ENCODE peak calls at places on chromosomes 12 and 14, in six cellular contexts. J is HCT116, G is K562, U is HepG2, S is H1, B is GM12878. V is an unnamed sample.

GRCh38 chr12:32107376-32108267 is 975 bp downstream of the BICD1 start:
- DNase-seq in G (peak; percentile 18), U (peak; percentile 11), J (peak; percentile 16), B (no peak), S (no peak), V (peak; percentile 49)

GRCh38 chr14:50021261-50021660 is 95.1 kb downstream of the VCPKMT start:
- DNase-seq in B (peak; percentile 32), S (no peak), J (no peak), U (no peak), G (no peak), V (no peak)

GRCh38 chr14:99757331-99758070 is 35.7 kb upstream of the EML1 start:
- DNase-seq in B (no peak), S (no peak), G (no peak), J (peak; percentile 66), U (no peak), V (no peak)

GRCh38 chr14:87617079-87617478 is 375.9 kb downstream of the GALC start:
- DNase-seq in B (no peak), U (no peak), G (no peak), S (no peak), J (no peak), V (no peak)

GRCh38 chr12:92543359-92543758 is 159.4 kb upstream of the PLEKHG7 start:
- DNase-seq in B (no peak), S (no peak), U (peak; percentile 8), J (no peak), G (no peak), V (no peak)

GRCh38 chr12:22355011-22355580 is 20.6 kb upstream of the ST8SIA1 start:
- DNase-seq in J (no peak), G (no peak), B (no peak), U (no peak), S (no peak), V (no peak)

GRCh38 chr12:93306636-93307035 is 71.1 kb upstream of the NUDT4 start:
- DNase-seq in J (no peak), U (no peak), S (no peak), G (no peak), B (no peak), V (no peak)

GRCh38 chr14:24428628-24429394 is 657 bp downstream of the CBLN3 start:
- DNase-seq in U (no peak), J (no peak), G (no peak), S (no peak), B (no peak), V (no peak)

GRCh38 chr12:16524378-16524777 is 81.6 kb downstream of the LMO3 start:
- DNase-seq in B (no peak), U (no peak), J (peak; percentile 8), S (no peak), G (no peak), V (no peak)

GRCh38 chr14:101134161-101134631 is 230.7 kb upstream of the RTL1 start:
- DNase-seq in J (no peak), U (no peak), G (no peak), S (no peak), B (no peak), V (no peak)

GRCh38 chr14:59482120-59482434 is 2.1 kb downstream of the L3HYPDH start:
- DNase-seq in B (no peak), S (no peak), J (no peak), G (no peak), U (no peak), V (no peak)

GRCh38 chr12:32302218-32302826 is 97.0 kb upstream of the FGD4 start:
- DNase-seq in G (peak; percentile 19), J (peak; percentile 45), U (peak; percentile 53), S (no peak), B (peak; percentile 63), V (peak; percentile 75)

GRCh38 chr14:39432619-39433451 is 602 bp upstream of the FBXO33 start:
- DNase-seq in G (peak; percentile 65), S (peak; percentile 83), B (peak; percentile 62), J (peak; percentile 89), U (peak; percentile 96), V (peak; percentile 36)

GRCh38 chr12:113220593-113221180 is 577 bp upstream of the TPCN1 start:
- DNase-seq in B (no peak), G (no peak), S (no peak), U (no peak), J (no peak), V (no peak)

GRCh38 chr12:117470804-117471203 is 109.4 kb upstream of the NOS1 start:
- DNase-seq in J (no peak), G (peak; percentile 54), S (peak; percentile 54), U (no peak), B (no peak), V (no peak)

GRCh38 chr12:93614917-93615596 is 42.6 kb downstream of the SOCS2 start:
- DNase-seq in B (no peak), G (no peak), U (no peak), J (no peak), S (no peak), V (no peak)

GRCh38 chr12:58296818-58297217 is 355.5 kb downstream of the ATP23 start:
- DNase-seq in U (no peak), S (no peak), J (no peak), G (no peak), B (no peak), V (no peak)

GRCh38 chr12:58301337-58302122 is 360.2 kb downstream of the ATP23 start:
- DNase-seq in S (no peak), G (no peak), B (no peak), J (no peak), U (no peak), V (no peak)

GRCh38 chr12:58298793-58299192 is 357.4 kb downstream of the ATP23 start:
- DNase-seq in S (no peak), J (no peak), G (no peak), U (no peak), B (no peak), V (no peak)

GRCh38 chr12:58302487-58303011 is 361.2 kb downstream of the ATP23 start:
- DNase-seq in J (no peak), U (no peak), G (no peak), S (no peak), B (no peak), V (no peak)

DNA sequence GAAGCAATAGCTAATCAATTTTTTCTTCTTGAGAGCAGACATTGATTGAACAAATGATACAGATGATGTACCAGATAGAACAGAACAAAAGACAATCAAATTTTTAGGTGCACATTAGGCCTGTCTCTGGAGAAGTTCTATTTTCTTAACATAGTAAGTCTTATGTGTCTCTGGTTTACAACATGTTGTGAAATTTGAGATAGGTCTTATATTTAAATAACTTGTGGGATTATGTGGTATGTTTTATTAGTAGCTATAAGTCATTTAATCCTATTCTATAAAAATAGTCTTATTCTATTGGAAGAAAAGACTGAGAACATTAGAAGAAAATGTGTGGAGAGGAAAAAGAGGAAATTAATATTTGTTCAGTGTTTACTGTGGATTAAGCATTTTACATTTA is 358.0 kb downstream of the ATP23 start:
- DNase-seq in U (no peak), J (no peak), B (no peak), S (no peak), G (no peak), V (no peak)
- TF ChIP-seq ZNF274 in U (no peak), J (no peak), B (no peak), S (no peak), G (no peak), V (no peak)

GRCh38 chr12:128753438-128753837 is 70.3 kb downstream of the SLC15A4 start:
- DNase-seq in B (no peak), S (no peak), J (no peak), G (no peak), U (no peak), V (no peak)
- H3K4me1 ChIP-seq in B (no peaks in the 10 kb centered on the region), S (no peaks in the 10 kb centered on the region), J (no peaks in the 10 kb centered on the region), G (no peaks in the 10 kb centered on the region), U (no peaks in the 10 kb centered on the region), V (no peaks in the 10 kb centered on the region)

DNA sequence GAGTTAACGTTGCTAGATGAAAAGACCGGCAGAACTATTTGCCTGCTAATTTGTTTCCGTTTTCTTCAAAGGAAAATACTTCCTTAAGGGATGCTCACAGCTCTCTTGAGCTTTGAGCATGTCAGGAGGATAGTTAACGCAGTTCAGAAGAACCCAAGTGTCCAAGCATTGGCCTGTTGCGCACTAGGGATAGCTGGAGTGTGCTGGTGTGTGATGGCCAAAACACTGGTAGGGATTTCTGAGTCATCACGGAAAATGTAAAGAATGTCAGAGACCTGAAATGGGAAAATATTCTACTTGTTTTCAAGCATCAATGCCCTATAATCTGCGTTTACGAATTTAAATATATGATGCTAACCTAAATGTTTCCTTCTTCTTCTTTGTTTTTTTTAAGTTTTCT is 97.8 kb downstream of the VRK1 start:
- DNase-seq in U (no peak), J (no peak), B (no peak), G (no peak), S (no peak), V (no peak)
- TF ChIP-seq ZNF274 in U (no peak), J (no peak), B (no peak), G (no peak), S (no peak), V (no peak)

GRCh38 chr12:24899503-24900098 is 49.3 kb downstream of the BCAT1 start:
- DNase-seq in J (no peak), G (no peak), U (no peak), B (no peak), S (no peak), V (no peak)
- H3K4me1 ChIP-seq in J (no peaks in the 10 kb centered on the region), G (peaks cover 3% of the 10 kb centered on the region), U (no peaks in the 10 kb centered on the region), B (peaks cover 20% of the 10 kb centered on the region), S (peaks cover 7% of the 10 kb centered on the region), V (peaks cover 10% of the 10 kb centered on the region)

DNA sequence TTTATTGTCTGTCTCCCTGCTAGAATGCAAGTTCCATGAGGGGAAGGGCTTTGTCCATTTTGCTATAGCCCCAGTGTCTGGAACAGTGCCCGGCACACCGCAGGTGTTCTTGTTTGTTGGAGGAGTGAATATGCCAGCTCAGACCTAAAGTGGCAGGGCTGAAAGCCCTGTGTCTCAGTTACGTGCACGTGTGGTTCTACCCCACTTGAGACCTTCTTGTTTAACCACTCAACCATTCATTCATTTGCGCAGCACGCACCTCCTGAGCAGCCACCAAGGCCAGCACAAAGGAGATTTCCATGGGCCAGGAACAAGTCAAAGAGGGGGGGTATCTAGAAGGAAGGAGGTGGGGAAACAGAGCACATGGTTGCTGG is 338.0 kb upstream of the FKBP4 start:
- DNase-seq in G (no peak), U (no peak), J (no peak), S (no peak), B (no peak), V (no peak)
- TF ChIP-seq ZNF274 in G (no peak), U (no peak), J (no peak), S (no peak), B (no peak), V (no peak)

GRCh38 chr14:68959035-68959434 is 20.1 kb downstream of the ACTN1 start:
- DNase-seq in G (no peak), U (no peak), J (no peak), S (no peak), B (no peak), V (no peak)

GRCh38 chr14:68957688-68958248 is 21.3 kb downstream of the ACTN1 start:
- DNase-seq in S (no peak), G (no peak), U (no peak), J (no peak), B (no peak), V (no peak)

GRCh38 chr14:68956728-68957127 is 22.4 kb downstream of the ACTN1 start:
- DNase-seq in G (no peak), B (no peak), J (no peak), U (no peak), S (no peak), V (no peak)

GRCh38 chr14:68960123-68960522 is 19.0 kb downstream of the ACTN1 start:
- DNase-seq in S (no peak), G (no peak), B (no peak), U (no peak), J (no peak), V (no peak)

GRCh38 chr14:68958553-68958952 is 20.5 kb downstream of the ACTN1 start:
- DNase-seq in G (no peak), B (no peak), S (no peak), J (no peak), U (no peak), V (no peak)
- H3K4me1 ChIP-seq in G (peaks cover 7% of the 10 kb centered on the region), B (peaks cover 8% of the 10 kb centered on the region), S (no peaks in the 10 kb centered on the region), J (peaks cover 28% of the 10 kb centered on the region), U (peaks cover 96% of the 10 kb centered on the region), V (peaks cover 6% of the 10 kb centered on the region)

V was measured in NT2/D1.